ENCODE peak calls at places on chromosomes 16 and 17, in four cellular contexts. N, U, D and J are unnamed samples.

GRCh38 chr17:2800367-2800766 is 4.1 kb downstream of the RAP1GAP2 start:
- DNase-seq in N (no peak), U (no peak), D (no peak), J (no peak)

GRCh38 chr16:12403746-12404658 is 399.7 kb downstream of the CPPED1 start:
- DNase-seq in N (no peak), U (no peak), D (no peak), J (no peak)

GRCh38 chr17:42879596-42879985 is 21.0 kb upstream of the G6PC1 start:
- DNase-seq in N (peak; percentile 81), U (no peak), D (peak; percentile 49), J (no peak)

GRCh38 chr17:28887871-28888471 is 9.6 kb downstream of the FLOT2 start:
- DNase-seq in N (no peak), U (no peak), D (no peak), J (no peak)

GRCh38 chr17:65297384-65297783 is 160.2 kb downstream of the RGS9 start:
- DNase-seq in N (peak; percentile 86), U (no peak), D (peak; percentile 40), J (no peak)

GRCh38 chr17:49962599-49963276 is 6.3 kb upstream of the DLX4 start:
- DNase-seq in N (no peak), U (no peak), D (no peak), J (no peak)

GRCh38 chr16:30488764-30489595 is 16.4 kb downstream of the ITGAL start:
- DNase-seq in N (no peak), U (no peak), D (no peak), J (no peak)

GRCh38 chr17:42618442-42619150 is 9.1 kb downstream of the TUBG1 start:
- DNase-seq in N (no peak), U (peak; percentile 73), D (peak; percentile 24), J (no peak)

DNA sequence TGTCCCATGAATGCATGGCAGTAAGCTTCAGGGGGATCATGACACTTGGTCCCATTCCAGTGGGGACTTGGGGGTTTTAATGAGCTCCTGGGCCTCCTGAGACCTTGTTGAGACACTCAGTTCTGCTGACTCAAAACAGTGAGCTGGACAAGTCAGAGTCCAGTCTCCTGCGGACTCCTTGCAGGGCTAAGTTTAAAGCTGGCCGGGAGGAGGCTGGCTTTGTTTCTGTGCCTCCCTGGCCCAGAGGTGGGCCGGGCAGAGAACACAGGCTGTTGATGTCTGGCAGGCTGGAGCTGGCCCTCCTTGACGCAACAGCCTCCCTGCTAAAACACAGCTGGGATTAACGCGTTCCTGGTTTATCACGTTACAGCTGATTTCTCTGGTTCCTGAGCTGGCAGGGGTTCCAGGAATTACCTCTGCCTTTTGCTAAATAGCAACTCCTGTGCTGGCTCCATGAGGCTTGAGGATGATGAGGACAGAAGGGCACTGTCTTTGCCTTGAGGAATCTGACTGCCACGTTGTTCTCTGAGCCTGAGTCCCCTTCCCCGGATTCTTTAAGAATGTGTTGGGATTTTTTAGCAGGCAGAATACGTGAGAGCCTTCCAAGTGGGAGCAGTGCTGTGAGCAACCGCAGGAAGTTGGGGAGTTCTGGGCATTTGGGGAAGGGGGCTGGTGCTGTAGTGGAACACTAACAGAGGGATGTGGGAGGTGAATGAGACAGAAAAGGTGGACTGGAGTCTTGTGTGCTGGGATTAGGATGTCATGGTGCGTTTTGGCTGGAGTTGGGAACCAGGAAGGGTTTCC is 2.0 kb downstream of the GPT2 start:
- DNase-seq in N (peak; percentile 7), U (peak; percentile 36), D (peak; percentile 74), J (no peak)
- H3K4me1 ChIP-seq in N (peaks cover 7% of the 10 kb centered on the region), U (no peaks in the 10 kb centered on the region), D (peaks cover 3% of the 10 kb centered on the region), J (peaks cover 7% of the 10 kb centered on the region)

GRCh38 chr16:85868495-85868894 is 30.5 kb upstream of the IRF8 start:
- DNase-seq in N (no peak), U (no peak), D (no peak), J (no peak)

GRCh38 chr16:85872666-85873561 is 26.0 kb upstream of the IRF8 start:
- DNase-seq in N (no peak), U (peak; percentile 51), D (no peak), J (no peak)

GRCh38 chr16:85871756-85872155 is 27.2 kb upstream of the IRF8 start:
- DNase-seq in N (no peak), U (no peak), D (no peak), J (no peak)

GRCh38 chr16:85867189-85867588 is 31.8 kb upstream of the IRF8 start:
- DNase-seq in N (no peak), U (no peak), D (no peak), J (no peak)

DNA sequence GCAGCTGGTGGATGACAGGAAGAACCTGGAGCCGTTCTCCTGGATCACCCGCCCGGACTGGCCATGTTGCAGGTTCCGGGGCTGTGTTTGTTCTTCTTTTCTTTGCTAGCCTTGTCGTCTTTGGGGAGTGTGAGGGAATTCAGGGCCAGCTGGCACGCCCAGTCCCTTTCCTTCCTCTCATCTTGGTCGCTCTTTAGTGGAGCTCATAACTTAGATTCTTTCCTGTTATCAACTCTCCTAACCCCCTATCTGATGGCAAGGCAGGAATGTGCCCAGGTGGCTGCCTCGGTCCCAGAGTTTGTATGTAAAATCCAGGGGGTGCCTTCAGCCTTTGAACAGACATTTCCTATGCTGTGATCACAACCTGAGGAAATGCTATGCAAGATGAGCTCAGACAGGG is 28.8 kb upstream of the IRF8 start:
- DNase-seq in N (no peak), U (no peak), D (no peak), J (no peak)
- H3K4me3 ChIP-seq in N (no peak overlapping the region), U (no peak overlapping the region), D (no peak overlapping the region), J (no peak overlapping the region)

GRCh38 chr16:27224741-27225300 is 21.5 kb downstream of the KDM8 start:
- DNase-seq in N (no peak), U (no peak), D (no peak), J (no peak)
- H3K36me3 ChIP-seq in N (no peaks in the 10 kb centered on the region), U (no peaks in the 10 kb centered on the region), D (peaks cover 11% of the 10 kb centered on the region), J (peaks cover 6% of the 10 kb centered on the region)

GRCh38 chr17:82103588-82104451 is 5.8 kb upstream of the FASN start:
- DNase-seq in N (peak; percentile 27), U (no peak), D (no peak), J (no peak)
- H3K4me1 ChIP-seq in N (peaks cover 4% of the 10 kb centered on the region), U (peaks cover 12% of the 10 kb centered on the region), D (peaks cover 17% of the 10 kb centered on the region), J (peaks cover 36% of the 10 kb centered on the region)

GRCh38 chr17:77323413-77324171 is 182.8 kb downstream of the SEC14L1 start:
- DNase-seq in N (peak; percentile 59), U (peak; percentile 56), D (peak; percentile 62), J (no peak)
- H3K4me3 ChIP-seq in N (peak overlapping the region; percentile 91), U (no peak overlapping the region), D (peak overlapping the region; percentile 51), J (no peak overlapping the region)